ENCODE peak calls at places on chromosome 4, in six cellular contexts. O is uterus, S is fibroblast of lung, D is psoas muscle, F is H9, K is SK-N-SH. X is an unnamed sample. For H3K9me3 and H3K4me1, the result is how much of the 10 kb centered on the place peaks cover.

GRCh38 chr4:70734971-70735370 is 13.2 kb downstream of the RUFY3 start:
- DNase-seq in D (no peak), S (no peak), O (no peak), F (no peak), K (no peak), X (no peak)

GRCh38 chr4:80365928-80366327 is 30.4 kb downstream of the CFAP299 start:
- DNase-seq in D (peak), K (peak), S (peak), O (no peak), F (peak), X (no peak)

GRCh38 chr4:105971032-105971431 is 75.8 kb downstream of the NPNT start:
- DNase-seq in S (no peak), F (no peak), D (no peak), K (no peak), O (no peak), X (no peak)

GRCh38 chr4:54254915-54255246 is 25.8 kb downstream of the PDGFRA start:
- DNase-seq in D (no peak), S (no peak), F (no peak), O (no peak), K (no peak), X (peak)

GRCh38 chr4:176902710-176903323 is 110.1 kb upstream of the VEGFC start:
- DNase-seq in D (no peak), F (no peak), O (no peak), K (no peak), S (peak), X (no peak)

GRCh38 chr4:8316911-8317351 is 47.4 kb downstream of the HTRA3 start:
- DNase-seq in K (no peak), S (no peak), D (no peak), F (peak), O (no peak), X (peak)

GRCh38 chr4:10192331-10192730 is 75.7 kb upstream of the WDR1 start:
- DNase-seq in K (no peak), D (no peak), O (no peak), S (no peak), F (no peak), X (no peak)

GRCh38 chr4:15040916-15041463 is 38.7 kb downstream of the CPEB2 start:
- DNase-seq in D (no peak), O (no peak), F (no peak), S (peak), K (no peak), X (no peak)

GRCh38 chr4:128524311-128524710 is 236.7 kb upstream of the PGRMC2 start:
- DNase-seq in F (no peak), S (peak), D (no peak), O (peak), K (no peak), X (peak)

GRCh38 chr4:105996845-105997244 is 101.6 kb downstream of the NPNT start:
- DNase-seq in F (no peak), K (no peak), D (no peak), S (no peak), O (no peak), X (no peak)

GRCh38 chr4:82623284-82623683 is 61.5 kb upstream of the TMEM150C start:
- DNase-seq in O (no peak), D (no peak), S (no peak), F (no peak), K (no peak), X (no peak)

GRCh38 chr4:80116516-80116915 is 43.5 kb upstream of the ANTXR2 start:
- DNase-seq in F (no peak), D (no peak), K (no peak), O (no peak), S (no peak), X (no peak)

GRCh38 chr4:46354863-46355262 is 35.1 kb downstream of the GABRA2 start:
- DNase-seq in K (no peak), S (no peak), D (no peak), O (no peak), F (no peak), X (no peak)

GRCh38 chr4:52110171-52110570 is 59.1 kb downstream of the SPATA18 start:
- DNase-seq in F (no peak), O (no peak), D (no peak), K (no peak), S (peak), X (no peak)

GRCh38 chr4:86359944-86360478 is at the start of gene MAPK10:
- DNase-seq in O (peak), S (peak), F (peak), K (peak), D (peak), X (peak)

GRCh38 chr4:100286601-100287000 is 96.3 kb upstream of the DDIT4L start:
- DNase-seq in K (no peak), F (peak), O (no peak), D (no peak), S (no peak), X (no peak)

GRCh38 chr4:163681208-163681821 is 186.8 kb downstream of the TMA16 start:
- DNase-seq in D (no peak), S (no peak), F (no peak), O (no peak), K (peak), X (no peak)

GRCh38 chr4:127103723-127104122 is 529.0 kb upstream of the INTU start:
- DNase-seq in K (no peak), O (no peak), D (no peak), S (peak), F (no peak), X (no peak)

GRCh38 chr4:164997324-164997723 is 19.9 kb upstream of the TRIM61 start:
- DNase-seq in O (no peak), K (no peak), D (no peak), F (no peak), S (no peak), X (no peak)

GRCh38 chr4:136927172-136927571 is 605.1 kb downstream of the PCDH18 start:
- DNase-seq in D (no peak), F (no peak), K (no peak), S (peak), O (no peak), X (no peak)

GRCh38 chr4:73172166-73172565 is 86.4 kb downstream of the ANKRD17 start:
- DNase-seq in O (no peak), S (peak), D (no peak), K (no peak), F (no peak), X (no peak)

GRCh38 chr4:848803-849477 is 23.0 kb upstream of the CPLX1 start:
- DNase-seq in D (peak), O (no peak), K (peak), F (no peak), S (no peak), X (peak)

GRCh38 chr4:81040175-81040659 is 9.7 kb downstream of the BMP3 start:
- DNase-seq in D (no peak), K (peak), S (peak), F (no peak), O (no peak), X (no peak)

GRCh38 chr4:147732516-147733193 is 767 bp downstream of the ARHGAP10 start:
- DNase-seq in O (peak), D (peak), S (peak), F (peak), K (peak), X (peak)

GRCh38 chr4:97589481-97590196 is 553.6 kb downstream of the STPG2 start:
- DNase-seq in O (no peak), S (no peak), F (no peak), D (no peak), K (no peak), X (no peak)

GRCh38 chr4:5043579-5043978 is 7.7 kb upstream of the STK32B start:
- DNase-seq in O (no peak), F (peak), K (no peak), D (no peak), S (no peak), X (no peak)

GRCh38 chr4:106763044-106763443 is 273.1 kb downstream of the DKK2 start:
- DNase-seq in F (peak), K (no peak), S (peak), O (no peak), D (no peak), X (no peak)

GRCh38 chr4:89889289-89889688 is 5.4 kb upstream of the MMRN1 start:
- DNase-seq in O (no peak), D (no peak), S (no peak), F (no peak), K (no peak), X (no peak)

GRCh38 chr4:73098713-73099112 is 29.2 kb upstream of the COX18 start:
- DNase-seq in F (no peak), S (no peak), O (no peak), D (no peak), K (no peak), X (no peak)

GRCh38 chr4:30721353-30722091 is 1.4 kb downstream of the PCDH7 start:
- DNase-seq in S (peak), F (peak), K (peak), D (peak), O (peak), X (peak)

GRCh38 chr4:21476753-21477152 is 471.8 kb downstream of the KCNIP4 start:
- DNase-seq in O (no peak), S (no peak), K (no peak), D (no peak), F (peak), X (no peak)

GRCh38 chr4:162523171-162523570 is 359.4 kb upstream of the FSTL5 start:
- DNase-seq in O (no peak), K (no peak), S (peak), D (no peak), F (no peak), X (no peak)

GRCh38 chr4:138305055-138305454 is 62.9 kb upstream of the SLC7A11 start:
- DNase-seq in D (no peak), S (no peak), F (no peak), O (no peak), K (no peak), X (no peak)

GRCh38 chr4:34464196-34464595 is 1780.1 kb downstream of the ARAP2 start:
- DNase-seq in O (no peak), F (no peak), K (no peak), D (no peak), S (no peak), X (no peak)

GRCh38 chr4:17577660-17578481 is 873 bp downstream of the LAP3 start:
- DNase-seq in O (peak), S (peak), K (peak), F (no peak), D (peak), X (peak)

GRCh38 chr4:174394915-174395314 is 111.2 kb downstream of the CEP44 start:
- DNase-seq in F (no peak), K (no peak), S (peak), D (no peak), O (no peak), X (no peak)

GRCh38 chr4:185033950-185034349 is 15.7 kb downstream of the HELT start:
- DNase-seq in K (no peak), D (no peak), O (no peak), F (no peak), S (no peak), X (no peak)

GRCh38 chr4:140344621-140345020 is 28.8 kb upstream of the SCOC start:
- DNase-seq in F (no peak), S (peak), K (no peak), O (no peak), D (no peak), X (no peak)

GRCh38 chr4:1082215-1083182 is 30.9 kb downstream of the RNF212 start:
- DNase-seq in K (no peak), S (peak), O (no peak), F (peak), D (peak), X (peak)

DNA sequence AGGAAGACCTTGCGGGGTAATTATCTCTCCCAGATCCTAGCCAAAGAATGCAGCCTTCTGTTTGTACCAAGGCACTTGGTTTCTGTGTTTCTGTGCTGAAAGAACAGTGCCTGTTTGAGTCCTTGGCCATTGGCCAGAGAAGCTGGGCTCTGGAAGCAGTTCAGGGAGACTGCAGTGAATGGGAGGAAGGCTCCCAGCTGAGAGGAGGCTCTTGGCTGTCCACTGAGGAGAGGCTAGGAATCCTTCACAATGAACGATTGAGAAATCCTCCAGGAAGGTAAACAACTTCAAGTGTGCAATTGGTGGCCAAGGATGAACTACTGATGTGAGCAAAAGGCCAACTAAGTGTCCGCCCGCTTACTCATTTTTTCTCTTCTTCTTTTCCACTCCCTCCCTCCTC is 61.3 kb downstream of the HS3ST1 start:
- DNase-seq in K (no peak), O (peak), F (no peak), S (peak), D (peak), X (no peak)
- H3K9me3 ChIP-seq in K (under half), O (under half), F (under half), S (under half), D (under half), X (under half)

DNA sequence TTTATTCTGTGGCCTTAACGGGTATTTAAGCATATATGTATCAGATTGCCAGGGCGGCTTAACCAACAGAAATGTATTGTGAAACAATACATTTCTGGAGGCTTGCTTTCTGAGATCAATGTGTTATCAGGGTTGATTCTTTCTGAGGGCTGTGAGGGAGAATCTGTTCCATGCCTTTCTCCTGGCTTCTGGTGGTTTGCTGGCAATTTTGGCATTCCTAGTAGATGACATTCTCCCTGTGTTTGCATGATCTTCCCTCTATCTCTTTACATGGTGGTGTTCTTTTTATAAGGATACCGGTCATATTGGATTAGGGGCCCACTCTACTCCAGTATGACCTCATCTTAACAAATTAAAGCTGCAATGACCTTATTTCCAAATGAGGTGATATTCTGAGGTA is 16.9 kb upstream of the CEP135 start:
- DNase-seq in O (no peak), K (no peak), F (no peak), D (no peak), S (peak), X (no peak)
- H3K27ac ChIP-seq in O (no peak), K (no peak), F (no peak), D (no peak), S (no peak), X (no peak)

GRCh38 chr4:158819942-158820786 is 51.3 kb downstream of the FNIP2 start:
- DNase-seq in O (no peak), F (no peak), S (no peak), K (no peak), D (no peak), X (no peak)
- H3K4me1 ChIP-seq in O (under half), F (under half), S (under half), K (under half), D (half or more), X (under half)

DNA sequence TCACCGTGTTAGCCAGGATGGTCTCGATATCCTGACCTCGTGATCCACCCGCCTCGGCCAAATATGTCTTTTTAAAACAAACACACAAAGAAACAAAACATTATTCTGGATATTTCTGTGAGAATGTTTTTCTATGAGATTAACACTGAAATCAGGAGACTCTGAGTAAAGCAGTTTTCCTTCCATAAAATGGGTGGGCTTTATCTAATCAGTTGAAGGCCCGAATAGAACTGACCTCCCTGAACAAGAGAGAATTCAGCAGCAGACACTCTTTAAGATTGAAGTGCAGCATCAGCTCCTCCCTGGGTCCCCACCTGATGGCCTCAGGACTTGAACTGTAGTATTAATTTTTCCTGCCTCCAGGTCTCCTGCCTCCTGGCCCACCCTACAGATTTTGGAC is 22.4 kb upstream of the SOD3 start:
- DNase-seq in F (no peak), O (no peak), D (no peak), K (no peak), S (no peak), X (no peak)
- H3K9me3 ChIP-seq in F (under half), O (under half), D (under half), K (under half), S (under half), X (under half)

DNA sequence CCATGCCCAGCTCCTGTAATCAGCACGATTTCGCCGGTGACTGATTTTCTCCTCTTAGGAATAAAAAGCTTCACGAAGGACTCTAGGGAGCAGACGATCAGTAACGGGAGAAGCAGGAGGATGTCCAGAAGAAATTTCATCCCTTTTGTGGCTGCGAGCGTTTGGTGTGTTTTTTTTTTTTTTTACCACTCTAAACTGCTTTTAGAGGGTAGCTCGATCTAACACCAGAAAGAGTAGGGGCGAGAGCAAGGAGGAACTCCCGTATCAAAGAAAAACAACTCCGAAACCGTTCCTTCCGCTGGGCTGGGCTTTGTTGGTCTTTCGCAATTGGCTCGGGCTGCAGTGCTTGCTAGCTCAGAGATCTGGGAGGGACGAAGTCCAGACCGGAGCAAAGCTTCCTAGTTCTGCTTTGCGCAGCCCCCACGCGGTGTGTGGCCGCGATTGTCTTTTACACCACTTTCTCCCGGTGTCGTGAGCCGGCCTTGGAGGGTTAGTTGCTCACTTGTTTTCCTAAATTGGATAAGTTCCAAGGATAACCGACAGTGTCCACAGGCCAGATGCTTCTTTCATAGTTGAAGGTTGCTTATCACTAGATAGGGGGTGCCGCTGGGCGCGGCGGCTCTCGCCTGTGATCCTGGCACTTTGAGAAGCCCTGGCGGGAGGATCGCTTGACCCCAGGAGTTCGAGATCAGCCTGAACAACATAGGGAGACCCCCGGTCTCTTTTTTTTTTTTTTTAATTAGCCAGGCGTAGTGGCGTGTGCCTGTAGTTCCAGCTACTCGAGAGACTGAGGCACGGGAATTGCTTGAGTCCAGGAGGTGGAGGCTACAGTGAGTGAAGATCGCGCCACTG is at the start of gene HSD17B11:
- DNase-seq in O (peak), D (peak), F (peak), K (peak), S (peak), X (peak)
- H3K27ac ChIP-seq in O (peak), D (peak), F (no peak), K (peak), S (peak), X (peak)

GRCh38 chr4:188976644-188977115 is 837.4 kb downstream of the TRIML1 start:
- DNase-seq in D (no peak), K (no peak), F (peak), S (peak), O (no peak), X (no peak)

GRCh38 chr4:188971125-188971524 is 831.9 kb downstream of the TRIML1 start:
- DNase-seq in S (peak), F (no peak), K (peak), D (no peak), O (no peak), X (no peak)

GRCh38 chr4:188975271-188975670 is 836.0 kb downstream of the TRIML1 start:
- DNase-seq in F (peak), S (no peak), D (no peak), K (no peak), O (no peak), X (no peak)
- H3K4me1 ChIP-seq in F (under half), S (under half), D (under half), K (under half), O (under half), X (under half)

DNA sequence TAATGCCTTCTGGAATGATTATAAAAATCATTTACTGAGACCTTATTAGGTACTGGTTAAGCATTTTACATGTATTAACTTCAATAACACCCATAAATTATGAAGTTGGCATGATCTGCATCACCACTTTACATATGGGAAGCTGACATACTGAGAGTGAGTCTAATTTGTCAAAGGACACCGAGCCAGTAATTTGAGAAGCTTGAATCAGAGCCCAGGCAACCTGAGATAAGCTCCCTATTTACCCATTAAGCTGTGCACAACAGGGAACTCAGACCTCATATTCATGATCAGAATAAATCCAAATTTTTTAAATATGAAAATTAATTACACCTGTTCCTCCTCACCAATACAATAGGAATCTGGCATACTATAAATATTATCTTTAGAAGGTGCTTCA is 247.9 kb upstream of the EPHA5 start:
- DNase-seq in F (no peak), K (no peak), S (peak), D (no peak), O (no peak), X (no peak)
- H3K9me3 ChIP-seq in F (under half), K (under half), S (under half), D (under half), O (under half), X (under half)

X was measured in kidney.